ENCODE peak calls at places on chromosome 18, in five cellular contexts. One of them, this sample, is unnamed.

GRCh38 chr18:7577706-7578105 is 10.6 kb downstream of the PTPRM start:
- DNase-seq in lower leg skin: no peak
- DNase-seq in uterus: no peak
- DNase-seq in tibial nerve: no peak
- DNase-seq in HCT116: no peak
- DNase-seq in this sample: no peak

GRCh38 chr18:5150888-5151287 is 46.2 kb downstream of the AKAIN1 start:
- DNase-seq in tibial nerve: no peak
- DNase-seq in uterus: no peak
- DNase-seq in HCT116: no peak
- DNase-seq in lower leg skin: no peak
- DNase-seq in this sample: no peak

GRCh38 chr18:63266888-63267790 is 52.4 kb downstream of the BCL2 start:
- DNase-seq in HCT116: no peak
- DNase-seq in lower leg skin: no peak
- DNase-seq in tibial nerve: no peak
- DNase-seq in uterus: no peak
- DNase-seq in this sample: no peak

GRCh38 chr18:48034651-48035555 is 104.4 kb upstream of the SMAD2 start:
- DNase-seq in tibial nerve: no peak
- DNase-seq in HCT116: no peak
- DNase-seq in lower leg skin: peak
- DNase-seq in uterus: peak
- DNase-seq in this sample: peak

GRCh38 chr18:76821356-76821874 is 942 bp upstream of the ZNF236 start:
- DNase-seq in tibial nerve: no peak
- DNase-seq in lower leg skin: no peak
- DNase-seq in uterus: no peak
- DNase-seq in HCT116: no peak
- DNase-seq in this sample: no peak

GRCh38 chr18:43751203-43751602 is 473.9 kb upstream of the SYT4 start:
- DNase-seq in tibial nerve: no peak
- DNase-seq in lower leg skin: no peak
- DNase-seq in HCT116: no peak
- DNase-seq in uterus: no peak
- DNase-seq in this sample: no peak

GRCh38 chr18:79942786-79943607 is 8.5 kb downstream of the SLC66A2 start:
- DNase-seq in lower leg skin: peak
- DNase-seq in HCT116: no peak
- DNase-seq in uterus: no peak
- DNase-seq in tibial nerve: no peak
- DNase-seq in this sample: peak

GRCh38 chr18:60568211-60568610 is 195.6 kb upstream of the MC4R start:
- DNase-seq in uterus: no peak
- DNase-seq in HCT116: no peak
- DNase-seq in lower leg skin: no peak
- DNase-seq in tibial nerve: no peak
- DNase-seq in this sample: no peak

GRCh38 chr18:62486290-62486964 is 36.4 kb upstream of the ZCCHC2 start:
- DNase-seq in tibial nerve: no peak
- DNase-seq in uterus: no peak
- DNase-seq in lower leg skin: no peak
- DNase-seq in HCT116: peak
- DNase-seq in this sample: no peak

GRCh38 chr18:27627927-27628326 is 442.8 kb upstream of the CHST9 start:
- DNase-seq in lower leg skin: no peak
- DNase-seq in uterus: no peak
- DNase-seq in tibial nerve: no peak
- DNase-seq in HCT116: no peak
- DNase-seq in this sample: no peak

GRCh38 chr18:75223687-75224347 is 13.2 kb downstream of the TSHZ1 start:
- DNase-seq in lower leg skin: no peak
- DNase-seq in tibial nerve: no peak
- DNase-seq in uterus: no peak
- DNase-seq in HCT116: no peak
- DNase-seq in this sample: no peak

GRCh38 chr18:64807560-64807959 is 658.7 kb upstream of the LINC00305 start:
- DNase-seq in HCT116: no peak
- DNase-seq in lower leg skin: no peak
- DNase-seq in uterus: no peak
- DNase-seq in tibial nerve: no peak
- DNase-seq in this sample: no peak

GRCh38 chr18:45275367-45276113 is 339.7 kb upstream of the SLC14A2 start:
- DNase-seq in tibial nerve: no peak
- DNase-seq in HCT116: peak
- DNase-seq in uterus: no peak
- DNase-seq in lower leg skin: no peak
- DNase-seq in this sample: no peak

GRCh38 chr18:51044928-51045587 is 15.0 kb downstream of the SMAD4 start:
- DNase-seq in tibial nerve: no peak
- DNase-seq in HCT116: no peak
- DNase-seq in lower leg skin: no peak
- DNase-seq in uterus: no peak
- DNase-seq in this sample: no peak

GRCh38 chr18:76610933-76611749 is 116.1 kb upstream of the ZNF516 start:
- DNase-seq in uterus: no peak
- DNase-seq in HCT116: no peak
- DNase-seq in lower leg skin: no peak
- DNase-seq in tibial nerve: no peak
- DNase-seq in this sample: no peak

GRCh38 chr18:61602836-61603235 is 269.6 kb downstream of the CDH20 start:
- DNase-seq in lower leg skin: no peak
- DNase-seq in tibial nerve: no peak
- DNase-seq in HCT116: no peak
- DNase-seq in uterus: no peak
- DNase-seq in this sample: no peak

GRCh38 chr18:32460046-32460785 is 10.5 kb downstream of the GAREM1 start:
- DNase-seq in uterus: no peak
- DNase-seq in lower leg skin: no peak
- DNase-seq in HCT116: no peak
- DNase-seq in tibial nerve: no peak
- DNase-seq in this sample: no peak

GRCh38 chr18:77711096-77711495 is 461.4 kb downstream of the GALR1 start:
- DNase-seq in lower leg skin: no peak
- DNase-seq in uterus: no peak
- DNase-seq in tibial nerve: no peak
- DNase-seq in HCT116: no peak
- DNase-seq in this sample: no peak

GRCh38 chr18:47184419-47185050 is 8.4 kb upstream of the IER3IP1 start:
- DNase-seq in lower leg skin: no peak
- DNase-seq in uterus: no peak
- DNase-seq in tibial nerve: no peak
- DNase-seq in HCT116: peak
- DNase-seq in this sample: peak

GRCh38 chr18:12657048-12657848 is 659 bp downstream of the SPIRE1 start:
- DNase-seq in HCT116: no peak
- DNase-seq in tibial nerve: no peak
- DNase-seq in uterus: peak
- DNase-seq in lower leg skin: peak
- DNase-seq in this sample: peak

GRCh38 chr18:12654971-12655370 is 2.9 kb downstream of the SPIRE1 start:
- DNase-seq in uterus: no peak
- DNase-seq in tibial nerve: no peak
- DNase-seq in lower leg skin: no peak
- DNase-seq in HCT116: no peak
- DNase-seq in this sample: no peak

GRCh38 chr18:12659904-12660605 is 2.1 kb upstream of the SPIRE1 start:
- DNase-seq in HCT116: peak
- DNase-seq in uterus: peak
- DNase-seq in lower leg skin: no peak
- DNase-seq in tibial nerve: no peak
- DNase-seq in this sample: no peak

GRCh38 chr18:12656671-12657047 is 1.2 kb downstream of the SPIRE1 start:
- DNase-seq in tibial nerve: no peak
- DNase-seq in uterus: no peak
- DNase-seq in HCT116: no peak
- DNase-seq in lower leg skin: no peak
- DNase-seq in this sample: no peak

GRCh38 chr18:12657849-12658829 is at the start of gene SPIRE1:
- DNase-seq in tibial nerve: peak
- DNase-seq in uterus: peak
- DNase-seq in HCT116: no peak
- DNase-seq in lower leg skin: peak
- DNase-seq in this sample: peak
- TF ChIP-seq POLR2A in tibial nerve: peak
- TF ChIP-seq POLR2A in uterus: peak
- TF ChIP-seq POLR2A in HCT116: peak
- TF ChIP-seq POLR2A in lower leg skin: no peak
- TF ChIP-seq POLR2A in this sample: peak

DNA sequence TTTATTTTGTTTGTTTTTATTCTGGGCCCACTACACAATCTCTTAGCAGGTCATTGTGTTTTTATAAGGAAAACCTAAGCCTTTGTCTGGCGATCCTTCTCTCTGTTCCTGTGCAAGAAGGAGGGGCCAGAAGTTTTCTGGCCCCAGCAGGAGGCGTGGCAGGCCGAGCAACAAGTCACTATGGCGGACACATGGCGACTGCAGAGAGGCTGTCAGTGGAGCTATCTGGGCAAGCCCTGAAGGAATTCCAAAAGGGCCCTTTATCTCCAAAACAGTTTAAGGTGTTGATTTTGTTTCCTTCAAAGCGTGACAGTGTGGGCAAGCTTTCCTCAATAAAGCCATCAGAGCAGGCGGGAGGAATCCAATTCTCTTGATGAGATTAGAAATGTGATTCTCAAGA is 118.8 kb upstream of the CTAGE1 start:
- DNase-seq in uterus: no peak
- DNase-seq in lower leg skin: no peak
- DNase-seq in tibial nerve: no peak
- DNase-seq in HCT116: no peak
- DNase-seq in this sample: no peak
- TF ChIP-seq CTCF in uterus: no peak
- TF ChIP-seq CTCF in lower leg skin: no peak
- TF ChIP-seq CTCF in tibial nerve: no peak
- TF ChIP-seq CTCF in HCT116: no peak
- TF ChIP-seq CTCF in this sample: no peak

DNA sequence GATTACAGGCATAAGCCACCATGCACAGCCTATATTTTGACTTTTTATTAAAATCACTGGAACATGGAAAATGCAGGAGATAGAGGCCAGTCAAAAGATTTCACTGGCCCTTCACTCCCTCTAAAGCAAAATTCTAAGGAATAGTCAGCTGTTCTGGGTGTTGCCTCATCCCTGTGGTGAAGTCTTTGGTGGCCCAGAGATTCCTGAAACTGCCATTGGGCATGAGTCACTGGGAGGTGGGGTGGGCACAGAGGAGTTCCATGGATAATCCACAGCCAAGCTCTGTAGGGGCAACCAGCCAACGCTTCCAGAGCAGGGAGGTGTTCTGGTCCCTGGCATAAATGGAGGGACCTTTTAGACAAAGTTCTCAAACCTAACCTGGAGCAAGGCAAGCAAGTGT is 89.7 kb upstream of the TTC39C start:
- DNase-seq in lower leg skin: no peak
- DNase-seq in HCT116: no peak
- DNase-seq in uterus: no peak
- DNase-seq in tibial nerve: no peak
- DNase-seq in this sample: no peak
- TF ChIP-seq POLR2A in lower leg skin: no peak
- TF ChIP-seq POLR2A in HCT116: no peak
- TF ChIP-seq POLR2A in uterus: no peak
- TF ChIP-seq POLR2A in tibial nerve: no peak
- TF ChIP-seq POLR2A in this sample: no peak

GRCh38 chr18:2655954-2656236 is 369 bp downstream of the SMCHD1 start:
- DNase-seq in HCT116: peak
- DNase-seq in lower leg skin: peak
- DNase-seq in tibial nerve: no peak
- DNase-seq in uterus: peak
- DNase-seq in this sample: peak
- TF ChIP-seq CTCF in HCT116: no peak
- TF ChIP-seq CTCF in lower leg skin: no peak
- TF ChIP-seq CTCF in tibial nerve: no peak
- TF ChIP-seq CTCF in uterus: no peak
- TF ChIP-seq CTCF in this sample: no peak

GRCh38 chr18:9669016-9669415 is 39.1 kb upstream of the RAB31 start:
- DNase-seq in lower leg skin: no peak
- DNase-seq in uterus: no peak
- DNase-seq in HCT116: no peak
- DNase-seq in tibial nerve: no peak
- DNase-seq in this sample: no peak
- TF ChIP-seq POLR2A in lower leg skin: no peak
- TF ChIP-seq POLR2A in uterus: no peak
- TF ChIP-seq POLR2A in HCT116: no peak
- TF ChIP-seq POLR2A in tibial nerve: no peak
- TF ChIP-seq POLR2A in this sample: no peak

GRCh38 chr18:12394428-12394827 is 13.3 kb upstream of the PRELID3A start:
- DNase-seq in HCT116: no peak
- DNase-seq in lower leg skin: peak
- DNase-seq in uterus: no peak
- DNase-seq in tibial nerve: no peak
- DNase-seq in this sample: peak
- TF ChIP-seq CTCF in HCT116: peak
- TF ChIP-seq CTCF in lower leg skin: no peak
- TF ChIP-seq CTCF in uterus: no peak
- TF ChIP-seq CTCF in tibial nerve: no peak
- TF ChIP-seq CTCF in this sample: no peak

GRCh38 chr18:12679183-12679786 is 21.4 kb upstream of the SPIRE1 start:
- DNase-seq in HCT116: no peak
- DNase-seq in lower leg skin: peak
- DNase-seq in tibial nerve: no peak
- DNase-seq in uterus: peak
- DNase-seq in this sample: peak
- TF ChIP-seq POLR2A in HCT116: no peak
- TF ChIP-seq POLR2A in lower leg skin: no peak
- TF ChIP-seq POLR2A in tibial nerve: peak
- TF ChIP-seq POLR2A in uterus: no peak
- TF ChIP-seq POLR2A in this sample: no peak